ENCODE peak calls at places on chromosomes 16 and 17, in six cellular contexts. One of them, this sample, is unnamed.

GRCh38 chr16:12097523-12098428 is 121.2 kb downstream of the SNX29 start:
- DNase-seq in GM20000: no peak
- DNase-seq in iPS-NIHi11: no peak
- DNase-seq in dorsolateral prefrontal cortex: peak
- DNase-seq in posterior cingulate gyrus: peak
- DNase-seq in GM19239: no peak
- DNase-seq in this sample: peak

GRCh38 chr16:64841071-64841470 is 280.8 kb downstream of the CDH11 start:
- DNase-seq in dorsolateral prefrontal cortex: no peak
- DNase-seq in GM20000: no peak
- DNase-seq in GM19239: no peak
- DNase-seq in posterior cingulate gyrus: no peak
- DNase-seq in iPS-NIHi11: no peak
- DNase-seq in this sample: no peak

GRCh38 chr17:37430051-37430591 is 23.4 kb downstream of the TADA2A start:
- DNase-seq in GM19239: no peak
- DNase-seq in dorsolateral prefrontal cortex: no peak
- DNase-seq in GM20000: peak
- DNase-seq in iPS-NIHi11: no peak
- DNase-seq in posterior cingulate gyrus: no peak
- DNase-seq in this sample: no peak

GRCh38 chr16:86956437-86956836 is 360.8 kb downstream of the C16orf95 start:
- DNase-seq in GM20000: no peak
- DNase-seq in dorsolateral prefrontal cortex: no peak
- DNase-seq in GM19239: no peak
- DNase-seq in posterior cingulate gyrus: no peak
- DNase-seq in iPS-NIHi11: no peak
- DNase-seq in this sample: no peak

GRCh38 chr16:53043986-53044571 is 8.6 kb downstream of the CHD9NB start:
- DNase-seq in iPS-NIHi11: peak
- DNase-seq in GM19239: no peak
- DNase-seq in posterior cingulate gyrus: no peak
- DNase-seq in GM20000: no peak
- DNase-seq in dorsolateral prefrontal cortex: no peak
- DNase-seq in this sample: no peak

GRCh38 chr16:11152205-11152604 is 103.8 kb downstream of the SOCS1 start:
- DNase-seq in dorsolateral prefrontal cortex: peak
- DNase-seq in posterior cingulate gyrus: peak
- DNase-seq in GM19239: no peak
- DNase-seq in iPS-NIHi11: no peak
- DNase-seq in GM20000: no peak
- DNase-seq in this sample: no peak

GRCh38 chr17:82332669-82333278 is 792 bp downstream of the SECTM1 start:
- DNase-seq in iPS-NIHi11: peak
- DNase-seq in GM19239: no peak
- DNase-seq in dorsolateral prefrontal cortex: no peak
- DNase-seq in posterior cingulate gyrus: no peak
- DNase-seq in GM20000: peak
- DNase-seq in this sample: no peak

GRCh38 chr17:75573994-75574393 is 13.6 kb upstream of the MYO15B start:
- DNase-seq in GM20000: no peak
- DNase-seq in GM19239: no peak
- DNase-seq in posterior cingulate gyrus: peak
- DNase-seq in dorsolateral prefrontal cortex: no peak
- DNase-seq in iPS-NIHi11: no peak
- DNase-seq in this sample: no peak

GRCh38 chr17:58337126-58337599 is 8.6 kb upstream of the TSPOAP1 start:
- DNase-seq in dorsolateral prefrontal cortex: no peak
- DNase-seq in GM19239: no peak
- DNase-seq in posterior cingulate gyrus: peak
- DNase-seq in GM20000: no peak
- DNase-seq in iPS-NIHi11: peak
- DNase-seq in this sample: no peak

GRCh38 chr17:6019959-6020358 is 50.2 kb upstream of the WSCD1 start:
- DNase-seq in GM20000: no peak
- DNase-seq in GM19239: no peak
- DNase-seq in dorsolateral prefrontal cortex: no peak
- DNase-seq in iPS-NIHi11: no peak
- DNase-seq in posterior cingulate gyrus: no peak
- DNase-seq in this sample: no peak

GRCh38 chr17:45410144-45411091 is 22.3 kb downstream of the ARHGAP27 start:
- DNase-seq in GM20000: peak
- DNase-seq in dorsolateral prefrontal cortex: no peak
- DNase-seq in posterior cingulate gyrus: peak
- DNase-seq in iPS-NIHi11: no peak
- DNase-seq in GM19239: peak
- DNase-seq in this sample: no peak

GRCh38 chr17:43661699-43662431 is at the start of gene MEOX1:
- DNase-seq in GM19239: no peak
- DNase-seq in posterior cingulate gyrus: no peak
- DNase-seq in dorsolateral prefrontal cortex: no peak
- DNase-seq in iPS-NIHi11: peak
- DNase-seq in GM20000: peak
- DNase-seq in this sample: no peak

GRCh38 chr17:59785091-59785799 is 77.8 kb downstream of the VMP1 start:
- DNase-seq in iPS-NIHi11: no peak
- DNase-seq in GM19239: no peak
- DNase-seq in posterior cingulate gyrus: no peak
- DNase-seq in GM20000: no peak
- DNase-seq in dorsolateral prefrontal cortex: no peak
- DNase-seq in this sample: no peak

GRCh38 chr17:5526821-5527598 is 40.6 kb downstream of the MIS12 start:
- DNase-seq in dorsolateral prefrontal cortex: peak
- DNase-seq in iPS-NIHi11: peak
- DNase-seq in GM19239: peak
- DNase-seq in GM20000: peak
- DNase-seq in posterior cingulate gyrus: peak
- DNase-seq in this sample: peak

GRCh38 chr16:1825864-1826690 is 548 bp downstream of the HAGH start:
- DNase-seq in GM19239: peak
- DNase-seq in GM20000: peak
- DNase-seq in iPS-NIHi11: peak
- DNase-seq in posterior cingulate gyrus: peak
- DNase-seq in dorsolateral prefrontal cortex: peak
- DNase-seq in this sample: no peak